ENCODE peak calls at places on chromosome 17, in six cellular contexts. One of them, this sample, is unnamed. For H3K4me1, the result is how much of the 10 kb centered on the place peaks cover.

GRCh38 chr17:57869599-57870282 is 19.9 kb upstream of the MRPS23 start:
- DNase-seq in colonic mucosa: no peak
- DNase-seq in CD8-positive, alpha-beta T cell: no peak
- DNase-seq in hepatocyte: peak
- DNase-seq in MM.1S: no peak
- DNase-seq in naive thymus-derived CD4-positive, alpha-beta T cell: no peak
- DNase-seq in this sample: peak

GRCh38 chr17:50139950-50140885 is 10.3 kb upstream of the SAMD14 start:
- DNase-seq in colonic mucosa: peak
- DNase-seq in CD8-positive, alpha-beta T cell: peak
- DNase-seq in hepatocyte: peak
- DNase-seq in MM.1S: peak
- DNase-seq in naive thymus-derived CD4-positive, alpha-beta T cell: peak
- DNase-seq in this sample: peak

GRCh38 chr17:28173071-28173561 is 130.6 kb downstream of the NLK start:
- DNase-seq in colonic mucosa: no peak
- DNase-seq in CD8-positive, alpha-beta T cell: no peak
- DNase-seq in hepatocyte: peak
- DNase-seq in MM.1S: no peak
- DNase-seq in naive thymus-derived CD4-positive, alpha-beta T cell: no peak
- DNase-seq in this sample: no peak

GRCh38 chr17:60513014-60513413 is 13.0 kb downstream of the APPBP2 start:
- DNase-seq in colonic mucosa: no peak
- DNase-seq in CD8-positive, alpha-beta T cell: no peak
- DNase-seq in hepatocyte: no peak
- DNase-seq in MM.1S: no peak
- DNase-seq in naive thymus-derived CD4-positive, alpha-beta T cell: no peak
- DNase-seq in this sample: no peak

GRCh38 chr17:38426441-38426840 is 1.8 kb upstream of the ARHGAP23 start:
- DNase-seq in colonic mucosa: no peak
- DNase-seq in CD8-positive, alpha-beta T cell: no peak
- DNase-seq in hepatocyte: no peak
- DNase-seq in MM.1S: no peak
- DNase-seq in naive thymus-derived CD4-positive, alpha-beta T cell: no peak
- DNase-seq in this sample: no peak

GRCh38 chr17:67415291-67415690 is 38.2 kb downstream of the PITPNC1 start:
- DNase-seq in colonic mucosa: no peak
- DNase-seq in CD8-positive, alpha-beta T cell: no peak
- DNase-seq in hepatocyte: no peak
- DNase-seq in MM.1S: no peak
- DNase-seq in naive thymus-derived CD4-positive, alpha-beta T cell: no peak
- DNase-seq in this sample: no peak

GRCh38 chr17:61209099-61209439 is 190.6 kb upstream of the TBX2 start:
- DNase-seq in colonic mucosa: no peak
- DNase-seq in CD8-positive, alpha-beta T cell: no peak
- DNase-seq in hepatocyte: no peak
- DNase-seq in MM.1S: no peak
- DNase-seq in naive thymus-derived CD4-positive, alpha-beta T cell: no peak
- DNase-seq in this sample: no peak

GRCh38 chr17:36839256-36839655 is 98.0 kb upstream of the LHX1 start:
- DNase-seq in colonic mucosa: no peak
- DNase-seq in CD8-positive, alpha-beta T cell: no peak
- DNase-seq in hepatocyte: no peak
- DNase-seq in MM.1S: no peak
- DNase-seq in naive thymus-derived CD4-positive, alpha-beta T cell: no peak
- DNase-seq in this sample: no peak

GRCh38 chr17:63699638-63700527 is at the start of gene LIMD2:
- DNase-seq in colonic mucosa: peak
- DNase-seq in CD8-positive, alpha-beta T cell: peak
- DNase-seq in hepatocyte: peak
- DNase-seq in MM.1S: no peak
- DNase-seq in naive thymus-derived CD4-positive, alpha-beta T cell: peak
- DNase-seq in this sample: peak

GRCh38 chr17:67469208-67469980 is 92.3 kb downstream of the PITPNC1 start:
- DNase-seq in colonic mucosa: no peak
- DNase-seq in CD8-positive, alpha-beta T cell: peak
- DNase-seq in hepatocyte: peak
- DNase-seq in MM.1S: no peak
- DNase-seq in naive thymus-derived CD4-positive, alpha-beta T cell: no peak
- DNase-seq in this sample: peak

GRCh38 chr17:320139-320538 is 32.5 kb downstream of the RPH3AL start:
- DNase-seq in colonic mucosa: no peak
- DNase-seq in CD8-positive, alpha-beta T cell: no peak
- DNase-seq in hepatocyte: no peak
- DNase-seq in MM.1S: no peak
- DNase-seq in naive thymus-derived CD4-positive, alpha-beta T cell: no peak
- DNase-seq in this sample: no peak

GRCh38 chr17:55134486-55135157 is 130.1 kb upstream of the HLF start:
- DNase-seq in colonic mucosa: no peak
- DNase-seq in CD8-positive, alpha-beta T cell: no peak
- DNase-seq in hepatocyte: no peak
- DNase-seq in MM.1S: no peak
- DNase-seq in naive thymus-derived CD4-positive, alpha-beta T cell: no peak
- DNase-seq in this sample: peak

GRCh38 chr17:45190503-45191282 is 29.0 kb downstream of the HEXIM2 start:
- DNase-seq in colonic mucosa: no peak
- DNase-seq in CD8-positive, alpha-beta T cell: no peak
- DNase-seq in hepatocyte: no peak
- DNase-seq in MM.1S: no peak
- DNase-seq in naive thymus-derived CD4-positive, alpha-beta T cell: no peak
- DNase-seq in this sample: no peak

GRCh38 chr17:35088647-35088910 is 25.1 kb upstream of the RFFL start:
- DNase-seq in colonic mucosa: peak
- DNase-seq in CD8-positive, alpha-beta T cell: no peak
- DNase-seq in hepatocyte: no peak
- DNase-seq in MM.1S: no peak
- DNase-seq in naive thymus-derived CD4-positive, alpha-beta T cell: no peak
- DNase-seq in this sample: no peak

GRCh38 chr17:41705271-41705991 is 6.7 kb upstream of the GAST start:
- DNase-seq in colonic mucosa: no peak
- DNase-seq in CD8-positive, alpha-beta T cell: no peak
- DNase-seq in hepatocyte: no peak
- DNase-seq in MM.1S: no peak
- DNase-seq in naive thymus-derived CD4-positive, alpha-beta T cell: no peak
- DNase-seq in this sample: peak

GRCh38 chr17:57106107-57106835 is 21.2 kb downstream of the AKAP1 start:
- DNase-seq in colonic mucosa: no peak
- DNase-seq in CD8-positive, alpha-beta T cell: no peak
- DNase-seq in hepatocyte: no peak
- DNase-seq in MM.1S: no peak
- DNase-seq in naive thymus-derived CD4-positive, alpha-beta T cell: no peak
- DNase-seq in this sample: no peak

GRCh38 chr17:3885271-3885670 is 7.6 kb downstream of the CAMKK1 start:
- DNase-seq in colonic mucosa: no peak
- DNase-seq in CD8-positive, alpha-beta T cell: no peak
- DNase-seq in hepatocyte: no peak
- DNase-seq in MM.1S: no peak
- DNase-seq in naive thymus-derived CD4-positive, alpha-beta T cell: no peak
- DNase-seq in this sample: no peak

GRCh38 chr17:42683407-42684031 is 1.2 kb downstream of the CNTNAP1 start:
- DNase-seq in colonic mucosa: no peak
- DNase-seq in CD8-positive, alpha-beta T cell: peak
- DNase-seq in hepatocyte: no peak
- DNase-seq in MM.1S: no peak
- DNase-seq in naive thymus-derived CD4-positive, alpha-beta T cell: no peak
- DNase-seq in this sample: peak

GRCh38 chr17:13510062-13510461 is 91.7 kb downstream of the HS3ST3A1 start:
- DNase-seq in colonic mucosa: no peak
- DNase-seq in CD8-positive, alpha-beta T cell: no peak
- DNase-seq in hepatocyte: no peak
- DNase-seq in MM.1S: no peak
- DNase-seq in naive thymus-derived CD4-positive, alpha-beta T cell: no peak
- DNase-seq in this sample: no peak

GRCh38 chr17:72192409-72193192 is 71.8 kb downstream of the SOX9 start:
- DNase-seq in colonic mucosa: no peak
- DNase-seq in CD8-positive, alpha-beta T cell: no peak
- DNase-seq in hepatocyte: peak
- DNase-seq in MM.1S: no peak
- DNase-seq in naive thymus-derived CD4-positive, alpha-beta T cell: no peak
- DNase-seq in this sample: no peak

GRCh38 chr17:50632637-50633036 is 2.0 kb upstream of the ABCC3 start:
- DNase-seq in colonic mucosa: no peak
- DNase-seq in CD8-positive, alpha-beta T cell: no peak
- DNase-seq in hepatocyte: no peak
- DNase-seq in MM.1S: no peak
- DNase-seq in naive thymus-derived CD4-positive, alpha-beta T cell: no peak
- DNase-seq in this sample: no peak

GRCh38 chr17:47696717-47697642 is 3.0 kb downstream of the TBKBP1 start:
- DNase-seq in colonic mucosa: no peak
- DNase-seq in CD8-positive, alpha-beta T cell: no peak
- DNase-seq in hepatocyte: no peak
- DNase-seq in MM.1S: no peak
- DNase-seq in naive thymus-derived CD4-positive, alpha-beta T cell: no peak
- DNase-seq in this sample: no peak

GRCh38 chr17:40540448-40540847 is 24.8 kb downstream of the CCR7 start:
- DNase-seq in colonic mucosa: no peak
- DNase-seq in CD8-positive, alpha-beta T cell: peak
- DNase-seq in hepatocyte: no peak
- DNase-seq in MM.1S: no peak
- DNase-seq in naive thymus-derived CD4-positive, alpha-beta T cell: no peak
- DNase-seq in this sample: no peak

GRCh38 chr17:40541060-40541872 is 24.0 kb downstream of the CCR7 start:
- DNase-seq in colonic mucosa: no peak
- DNase-seq in CD8-positive, alpha-beta T cell: peak
- DNase-seq in hepatocyte: peak
- DNase-seq in MM.1S: no peak
- DNase-seq in naive thymus-derived CD4-positive, alpha-beta T cell: no peak
- DNase-seq in this sample: no peak

GRCh38 chr17:40541873-40542561 is 23.3 kb downstream of the CCR7 start:
- DNase-seq in colonic mucosa: no peak
- DNase-seq in CD8-positive, alpha-beta T cell: no peak
- DNase-seq in hepatocyte: no peak
- DNase-seq in MM.1S: no peak
- DNase-seq in naive thymus-derived CD4-positive, alpha-beta T cell: no peak
- DNase-seq in this sample: no peak

GRCh38 chr17:40545660-40546059 is 19.6 kb downstream of the CCR7 start:
- DNase-seq in colonic mucosa: no peak
- DNase-seq in CD8-positive, alpha-beta T cell: no peak
- DNase-seq in hepatocyte: no peak
- DNase-seq in MM.1S: no peak
- DNase-seq in naive thymus-derived CD4-positive, alpha-beta T cell: no peak
- DNase-seq in this sample: no peak

DNA sequence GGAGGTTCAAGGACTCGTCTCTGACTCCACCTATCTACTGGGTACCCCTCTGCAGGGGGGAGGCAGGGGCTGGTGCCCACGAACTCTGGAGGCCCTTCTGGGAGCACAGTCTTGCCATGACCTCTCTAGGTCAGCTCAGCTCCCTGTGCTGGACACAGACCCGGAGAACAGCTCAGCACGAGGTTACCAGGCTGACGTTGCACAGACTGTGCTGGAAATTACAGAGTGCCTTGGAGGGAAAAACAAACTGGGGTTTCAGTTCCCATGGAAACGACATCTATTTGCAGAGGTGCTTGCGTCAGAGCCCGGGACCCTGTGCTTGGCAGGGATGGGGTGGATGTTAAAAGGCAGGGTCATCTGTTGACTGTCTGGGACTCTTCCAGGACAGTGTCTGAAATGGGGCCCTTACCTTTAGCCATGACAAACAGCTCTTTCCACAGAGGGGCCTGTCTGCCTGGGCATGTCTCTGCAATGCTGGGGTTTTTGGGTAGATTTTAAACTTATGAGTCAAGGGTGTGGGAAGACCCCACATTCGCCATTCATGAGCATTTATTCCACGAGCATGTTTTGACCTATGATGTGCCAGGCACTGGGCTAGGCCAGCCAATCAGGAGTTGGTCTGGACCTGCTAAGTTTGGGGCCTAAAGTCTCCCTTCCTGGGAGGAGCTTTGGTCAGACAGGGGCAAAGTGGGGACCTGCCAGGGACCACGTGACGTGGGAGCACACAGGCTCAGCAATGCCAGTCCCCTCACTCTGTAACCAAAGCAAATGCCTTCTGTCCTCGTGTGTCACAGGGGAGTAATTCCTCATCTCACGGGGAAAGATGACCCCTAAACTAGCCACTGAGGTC is 22.5 kb downstream of the CCR7 start:
- DNase-seq in colonic mucosa: peak
- DNase-seq in CD8-positive, alpha-beta T cell: peak
- DNase-seq in hepatocyte: peak
- DNase-seq in MM.1S: no peak
- DNase-seq in naive thymus-derived CD4-positive, alpha-beta T cell: peak
- DNase-seq in this sample: peak
- H3K4me1 ChIP-seq in colonic mucosa: under half
- H3K4me1 ChIP-seq in CD8-positive, alpha-beta T cell: half or more
- H3K4me1 ChIP-seq in hepatocyte: under half
- H3K4me1 ChIP-seq in MM.1S: under half
- H3K4me1 ChIP-seq in naive thymus-derived CD4-positive, alpha-beta T cell: half or more
- H3K4me1 ChIP-seq in this sample: under half

GRCh38 chr17:59161477-59161876 is 5.9 kb downstream of the PRR11 start:
- DNase-seq in colonic mucosa: no peak
- DNase-seq in CD8-positive, alpha-beta T cell: no peak
- DNase-seq in hepatocyte: no peak
- DNase-seq in MM.1S: no peak
- DNase-seq in naive thymus-derived CD4-positive, alpha-beta T cell: no peak
- DNase-seq in this sample: no peak
- H3K4me3 ChIP-seq in colonic mucosa: no peak
- H3K4me3 ChIP-seq in CD8-positive, alpha-beta T cell: no peak
- H3K4me3 ChIP-seq in hepatocyte: no peak
- H3K4me3 ChIP-seq in MM.1S: no peak
- H3K4me3 ChIP-seq in naive thymus-derived CD4-positive, alpha-beta T cell: no peak
- H3K4me3 ChIP-seq in this sample: no peak

DNA sequence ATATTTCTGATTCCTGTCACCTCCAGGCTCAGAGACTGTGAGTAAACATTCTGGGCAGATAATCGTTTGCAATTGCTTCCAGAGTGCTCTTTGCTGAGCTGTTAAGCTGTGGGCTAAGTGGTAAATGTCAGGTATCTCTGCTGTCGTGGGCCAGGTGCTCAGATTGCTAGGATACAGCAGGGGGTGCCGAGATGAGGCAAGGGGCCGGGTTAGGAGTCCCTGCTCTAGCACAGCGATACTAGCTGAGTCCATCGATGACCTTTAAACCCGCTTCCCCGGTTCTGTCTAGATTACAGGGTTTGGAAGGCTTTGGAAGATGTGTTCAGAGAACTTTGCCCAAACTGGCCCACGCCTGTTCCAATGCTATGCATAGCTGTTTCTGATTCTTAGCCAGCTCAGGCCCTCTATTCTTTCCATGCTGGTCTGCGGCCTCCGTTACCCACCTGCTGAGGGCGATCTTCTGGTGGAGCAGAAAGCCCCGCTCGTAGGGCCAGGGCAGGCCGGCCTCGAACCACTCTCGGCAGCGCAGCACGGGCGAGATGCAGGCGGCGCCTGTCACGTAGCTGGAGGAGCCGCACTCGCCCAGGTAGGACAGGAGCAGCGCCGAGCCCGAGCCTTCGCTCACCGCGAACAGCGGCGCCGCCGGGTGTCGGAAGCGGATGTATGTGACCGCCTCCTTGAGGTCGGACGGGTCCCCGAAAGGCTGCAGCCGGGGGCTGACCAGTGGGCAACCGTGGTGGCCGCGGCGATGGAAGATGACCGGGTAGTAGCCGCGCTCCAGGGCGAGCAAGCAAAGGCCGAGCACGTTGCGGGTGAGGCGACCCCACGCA is 979 bp downstream of the ABHD15 start:
- DNase-seq in colonic mucosa: peak
- DNase-seq in CD8-positive, alpha-beta T cell: peak
- DNase-seq in hepatocyte: peak
- DNase-seq in MM.1S: peak
- DNase-seq in naive thymus-derived CD4-positive, alpha-beta T cell: no peak
- DNase-seq in this sample: no peak
- H3K4me1 ChIP-seq in colonic mucosa: under half
- H3K4me1 ChIP-seq in CD8-positive, alpha-beta T cell: under half
- H3K4me1 ChIP-seq in hepatocyte: under half
- H3K4me1 ChIP-seq in MM.1S: under half
- H3K4me1 ChIP-seq in naive thymus-derived CD4-positive, alpha-beta T cell: under half
- H3K4me1 ChIP-seq in this sample: under half

GRCh38 chr17:40323317-40323716 is 14.3 kb downstream of the RARA start:
- DNase-seq in colonic mucosa: no peak
- DNase-seq in CD8-positive, alpha-beta T cell: no peak
- DNase-seq in hepatocyte: no peak
- DNase-seq in MM.1S: no peak
- DNase-seq in naive thymus-derived CD4-positive, alpha-beta T cell: no peak
- DNase-seq in this sample: no peak
- H3K4me3 ChIP-seq in colonic mucosa: no peak
- H3K4me3 ChIP-seq in CD8-positive, alpha-beta T cell: peak
- H3K4me3 ChIP-seq in hepatocyte: no peak
- H3K4me3 ChIP-seq in MM.1S: peak
- H3K4me3 ChIP-seq in naive thymus-derived CD4-positive, alpha-beta T cell: peak
- H3K4me3 ChIP-seq in this sample: peak

This sample was measured in adipocyte.